ENCODE peak calls at places on chromosomes 2 and 18, in seven cellular contexts. One of them, this sample, is unnamed.

GRCh38 chr2:225735844-225736243 is 336.3 kb downstream of the NYAP2 start:
- DNase-seq in activated naive CD4-positive, alpha-beta T cell treated with anti-CD3 and anti-CD28 coated beads, Interleukin-2, amount 10 ng/mL, durations not matched to agents 7 days and 5 days: no peak
- DNase-seq in foreskin melanocyte: peak; percentile 51
- DNase-seq in NCI-H774: no peak
- DNase-seq in A172: peak; percentile 92
- DNase-seq in right atrium auricular region: no peak
- DNase-seq in effector CD4-positive, alpha-beta T cell: no peak
- DNase-seq in this sample: peak; percentile 42

GRCh38 chr2:9883897-9884296 is 40.6 kb downstream of the TAF1B start:
- DNase-seq in activated naive CD4-positive, alpha-beta T cell treated with anti-CD3 and anti-CD28 coated beads, Interleukin-2, amount 10 ng/mL, durations not matched to agents 7 days and 5 days: no peak
- DNase-seq in foreskin melanocyte: no peak
- DNase-seq in NCI-H774: no peak
- DNase-seq in A172: no peak
- DNase-seq in right atrium auricular region: no peak
- DNase-seq in effector CD4-positive, alpha-beta T cell: no peak
- DNase-seq in this sample: no peak

GRCh38 chr2:183037660-183038340 is 457 bp downstream of the NCKAP1 start:
- DNase-seq in activated naive CD4-positive, alpha-beta T cell treated with anti-CD3 and anti-CD28 coated beads, Interleukin-2, amount 10 ng/mL, durations not matched to agents 7 days and 5 days: peak; percentile 52
- DNase-seq in foreskin melanocyte: peak; percentile 32
- DNase-seq in NCI-H774: peak; percentile 78
- DNase-seq in A172: peak; percentile 16
- DNase-seq in right atrium auricular region: no peak
- DNase-seq in effector CD4-positive, alpha-beta T cell: peak; percentile 19
- DNase-seq in this sample: peak; percentile 47

GRCh38 chr18:66222174-66222573 is 381.7 kb downstream of the CDH19 start:
- DNase-seq in activated naive CD4-positive, alpha-beta T cell treated with anti-CD3 and anti-CD28 coated beads, Interleukin-2, amount 10 ng/mL, durations not matched to agents 7 days and 5 days: no peak
- DNase-seq in foreskin melanocyte: no peak
- DNase-seq in NCI-H774: no peak
- DNase-seq in A172: no peak
- DNase-seq in right atrium auricular region: no peak
- DNase-seq in effector CD4-positive, alpha-beta T cell: no peak
- DNase-seq in this sample: no peak

GRCh38 chr2:231732604-231733003 is 24.3 kb downstream of the PTMA start:
- DNase-seq in activated naive CD4-positive, alpha-beta T cell treated with anti-CD3 and anti-CD28 coated beads, Interleukin-2, amount 10 ng/mL, durations not matched to agents 7 days and 5 days: no peak
- DNase-seq in foreskin melanocyte: no peak
- DNase-seq in NCI-H774: no peak
- DNase-seq in A172: no peak
- DNase-seq in right atrium auricular region: no peak
- DNase-seq in effector CD4-positive, alpha-beta T cell: no peak
- DNase-seq in this sample: no peak

GRCh38 chr18:26741041-26741440 is 124.5 kb downstream of the AQP4 start:
- DNase-seq in activated naive CD4-positive, alpha-beta T cell treated with anti-CD3 and anti-CD28 coated beads, Interleukin-2, amount 10 ng/mL, durations not matched to agents 7 days and 5 days: no peak
- DNase-seq in foreskin melanocyte: no peak
- DNase-seq in NCI-H774: no peak
- DNase-seq in A172: no peak
- DNase-seq in right atrium auricular region: no peak
- DNase-seq in effector CD4-positive, alpha-beta T cell: no peak
- DNase-seq in this sample: no peak

GRCh38 chr2:137689549-137689948 is 274.7 kb upstream of the HNMT start:
- DNase-seq in activated naive CD4-positive, alpha-beta T cell treated with anti-CD3 and anti-CD28 coated beads, Interleukin-2, amount 10 ng/mL, durations not matched to agents 7 days and 5 days: no peak
- DNase-seq in foreskin melanocyte: no peak
- DNase-seq in NCI-H774: no peak
- DNase-seq in A172: peak; percentile 49
- DNase-seq in right atrium auricular region: no peak
- DNase-seq in effector CD4-positive, alpha-beta T cell: no peak
- DNase-seq in this sample: no peak

GRCh38 chr18:3273042-3273441 is 11.1 kb downstream of the MYL12B start:
- DNase-seq in activated naive CD4-positive, alpha-beta T cell treated with anti-CD3 and anti-CD28 coated beads, Interleukin-2, amount 10 ng/mL, durations not matched to agents 7 days and 5 days: no peak
- DNase-seq in foreskin melanocyte: no peak
- DNase-seq in NCI-H774: no peak
- DNase-seq in A172: no peak
- DNase-seq in right atrium auricular region: no peak
- DNase-seq in effector CD4-positive, alpha-beta T cell: no peak
- DNase-seq in this sample: no peak

GRCh38 chr18:42401131-42401673 is 446.2 kb downstream of the PIK3C3 start:
- DNase-seq in activated naive CD4-positive, alpha-beta T cell treated with anti-CD3 and anti-CD28 coated beads, Interleukin-2, amount 10 ng/mL, durations not matched to agents 7 days and 5 days: no peak
- DNase-seq in foreskin melanocyte: no peak
- DNase-seq in NCI-H774: no peak
- DNase-seq in A172: no peak
- DNase-seq in right atrium auricular region: no peak
- DNase-seq in effector CD4-positive, alpha-beta T cell: no peak
- DNase-seq in this sample: no peak

GRCh38 chr2:2244508-2244907 is 86.6 kb downstream of the MYT1L start:
- DNase-seq in activated naive CD4-positive, alpha-beta T cell treated with anti-CD3 and anti-CD28 coated beads, Interleukin-2, amount 10 ng/mL, durations not matched to agents 7 days and 5 days: no peak
- DNase-seq in foreskin melanocyte: no peak
- DNase-seq in NCI-H774: no peak
- DNase-seq in A172: no peak
- DNase-seq in right atrium auricular region: no peak
- DNase-seq in effector CD4-positive, alpha-beta T cell: no peak
- DNase-seq in this sample: no peak

GRCh38 chr2:128090909-128091690 is at the start of gene UGGT1:
- DNase-seq in activated naive CD4-positive, alpha-beta T cell treated with anti-CD3 and anti-CD28 coated beads, Interleukin-2, amount 10 ng/mL, durations not matched to agents 7 days and 5 days: peak; percentile 97
- DNase-seq in foreskin melanocyte: peak; percentile 98
- DNase-seq in NCI-H774: peak; percentile 96
- DNase-seq in A172: peak; percentile 96
- DNase-seq in right atrium auricular region: peak; percentile 92
- DNase-seq in effector CD4-positive, alpha-beta T cell: peak; percentile 89
- DNase-seq in this sample: peak; percentile 97

GRCh38 chr2:232338759-232339106 is 39.8 kb upstream of the ALPP start:
- DNase-seq in activated naive CD4-positive, alpha-beta T cell treated with anti-CD3 and anti-CD28 coated beads, Interleukin-2, amount 10 ng/mL, durations not matched to agents 7 days and 5 days: peak; percentile 11
- DNase-seq in foreskin melanocyte: no peak
- DNase-seq in NCI-H774: no peak
- DNase-seq in A172: no peak
- DNase-seq in right atrium auricular region: no peak
- DNase-seq in effector CD4-positive, alpha-beta T cell: no peak
- DNase-seq in this sample: no peak

GRCh38 chr2:237968048-237968862 is 1.4 kb downstream of the UBE2F start:
- DNase-seq in activated naive CD4-positive, alpha-beta T cell treated with anti-CD3 and anti-CD28 coated beads, Interleukin-2, amount 10 ng/mL, durations not matched to agents 7 days and 5 days: peak; percentile 77
- DNase-seq in foreskin melanocyte: peak; percentile 74
- DNase-seq in NCI-H774: no peak
- DNase-seq in A172: peak; percentile 25
- DNase-seq in right atrium auricular region: peak; percentile 75
- DNase-seq in effector CD4-positive, alpha-beta T cell: peak; percentile 23
- DNase-seq in this sample: peak; percentile 88

GRCh38 chr2:180657054-180657453 is 323.4 kb upstream of the UBE2E3 start:
- DNase-seq in activated naive CD4-positive, alpha-beta T cell treated with anti-CD3 and anti-CD28 coated beads, Interleukin-2, amount 10 ng/mL, durations not matched to agents 7 days and 5 days: no peak
- DNase-seq in foreskin melanocyte: no peak
- DNase-seq in NCI-H774: no peak
- DNase-seq in A172: peak; percentile 90
- DNase-seq in right atrium auricular region: no peak
- DNase-seq in effector CD4-positive, alpha-beta T cell: no peak
- DNase-seq in this sample: no peak

GRCh38 chr2:74458132-74458956 is at the start of gene WBP1:
- DNase-seq in activated naive CD4-positive, alpha-beta T cell treated with anti-CD3 and anti-CD28 coated beads, Interleukin-2, amount 10 ng/mL, durations not matched to agents 7 days and 5 days: peak; percentile 100
- DNase-seq in foreskin melanocyte: peak; percentile 100
- DNase-seq in NCI-H774: peak; percentile 99
- DNase-seq in A172: peak; percentile 100
- DNase-seq in right atrium auricular region: peak; percentile 100
- DNase-seq in effector CD4-positive, alpha-beta T cell: peak; percentile 99
- DNase-seq in this sample: peak; percentile 99

GRCh38 chr2:221676566-221677172 is 104.6 kb upstream of the EPHA4 start:
- DNase-seq in activated naive CD4-positive, alpha-beta T cell treated with anti-CD3 and anti-CD28 coated beads, Interleukin-2, amount 10 ng/mL, durations not matched to agents 7 days and 5 days: no peak
- DNase-seq in foreskin melanocyte: no peak
- DNase-seq in NCI-H774: no peak
- DNase-seq in A172: no peak
- DNase-seq in right atrium auricular region: no peak
- DNase-seq in effector CD4-positive, alpha-beta T cell: no peak
- DNase-seq in this sample: no peak

GRCh38 chr2:133975676-133976428 is 278.0 kb upstream of the MGAT5 start:
- DNase-seq in activated naive CD4-positive, alpha-beta T cell treated with anti-CD3 and anti-CD28 coated beads, Interleukin-2, amount 10 ng/mL, durations not matched to agents 7 days and 5 days: no peak
- DNase-seq in foreskin melanocyte: no peak
- DNase-seq in NCI-H774: no peak
- DNase-seq in A172: no peak
- DNase-seq in right atrium auricular region: no peak
- DNase-seq in effector CD4-positive, alpha-beta T cell: no peak
- DNase-seq in this sample: no peak

GRCh38 chr2:240597054-240597418 is 10.5 kb downstream of the CAPN10 start:
- DNase-seq in activated naive CD4-positive, alpha-beta T cell treated with anti-CD3 and anti-CD28 coated beads, Interleukin-2, amount 10 ng/mL, durations not matched to agents 7 days and 5 days: no peak
- DNase-seq in foreskin melanocyte: no peak
- DNase-seq in NCI-H774: no peak
- DNase-seq in A172: no peak
- DNase-seq in right atrium auricular region: no peak
- DNase-seq in effector CD4-positive, alpha-beta T cell: no peak
- DNase-seq in this sample: no peak